ENCODE peak calls at places on chromosomes 12 and 14, in four cellular contexts. T is anterior cingulate cortex; K is mesendoderm; W is activated T-cell treated with anti-CD3 and anti-CD28 coated beads, Interleukin-2, amount 50 U/mL, for 1 hour. S is an unnamed sample.

GRCh38 chr12:31002999-31003398 is 70.7 kb upstream of the DDX11 start:
- DNase-seq in T (no peak), K (peak; percentile 42), W (no peak), S (no peak)

GRCh38 chr14:103144085-103144484 is 20.8 kb downstream of the TNFAIP2 start:
- DNase-seq in T (no peak), W (no peak), K (no peak), S (no peak)

GRCh38 chr12:90974286-90974685 is 19.3 kb upstream of the CCER1 start:
- DNase-seq in T (no peak), K (no peak), W (no peak), S (no peak)

GRCh38 chr12:24223926-24224325 is 274.5 kb upstream of the SOX5 start:
- DNase-seq in K (no peak), T (no peak), W (no peak), S (no peak)

GRCh38 chr12:292186-292585 is 29.6 kb upstream of the SLC6A13 start:
- DNase-seq in T (no peak), W (no peak), K (no peak), S (no peak)

GRCh38 chr14:44490966-44491365 is 16.1 kb downstream of the FSCB start:
- DNase-seq in W (no peak), T (no peak), K (no peak), S (no peak)

GRCh38 chr12:106978035-106978800 is 8.7 kb downstream of the MTERF2 start:
- DNase-seq in K (no peak), T (peak; percentile 55), W (no peak), S (no peak)

GRCh38 chr12:131139363-131140068 is 185.8 kb downstream of the ADGRD1 start:
- DNase-seq in K (no peak), W (no peak), T (no peak), S (no peak)

GRCh38 chr14:74492413-74493342 is at the start of gene NPC2:
- DNase-seq in K (no peak), W (no peak), T (no peak), S (no peak)

GRCh38 chr12:106345739-106346138 is 11.8 kb upstream of the POLR3B start:
- DNase-seq in T (peak; percentile 12), W (no peak), K (peak; percentile 91), S (no peak)

GRCh38 chr14:78737116-78737515 is 566.9 kb downstream of the NRXN3 start:
- DNase-seq in W (no peak), T (no peak), K (no peak), S (no peak)

GRCh38 chr12:46549527-46550265 is 177.1 kb upstream of the SLC38A2 start:
- DNase-seq in T (no peak), W (no peak), K (no peak), S (no peak)

GRCh38 chr12:95788637-95789036 is 1.9 kb downstream of the NTN4 start:
- DNase-seq in K (no peak), W (no peak), T (no peak), S (no peak)

GRCh38 chr14:24053548-24054323 is 1.9 kb downstream of the CARMIL3 start:
- DNase-seq in K (no peak), T (peak; percentile 18), W (no peak), S (no peak)

S was measured in cortex of kidney.